ENCODE peak calls at places on chromosomes 7 and 10, in ten cellular contexts. Q is fibroblast of pulmonary artery; R is CD8-positive, alpha-beta T cell; Y is GM12865; C is BJ; P is activated CD4-positive, alpha-beta T cell treated with anti-CD3 and anti-CD28 coated beads for 36 hours; B is NCI-H345; V is NCI-H2081; F is kidney tubule cell; Z is NCI-H1048. O is an unnamed sample.

GRCh38 chr7:37510043-37510634 is 61.5 kb upstream of the ELMO1 start:
- DNase-seq in R (no peak), V (no peak), B (no peak), Z (no peak), F (peak), Q (peak), C (no peak), Y (peak), P (peak), O (no peak)

GRCh38 chr10:44071479-44071878 is 313.4 kb downstream of the CXCL12 start:
- DNase-seq in R (no peak), Z (no peak), Q (peak), Y (no peak), F (no peak), P (no peak), C (peak), B (no peak), V (no peak), O (no peak)

GRCh38 chr7:2037301-2037804 is 195.4 kb downstream of the MAD1L1 start:
- DNase-seq in R (no peak), B (no peak), Y (no peak), C (no peak), Z (no peak), V (no peak), Q (no peak), F (no peak), P (peak), O (no peak)

GRCh38 chr10:59265140-59265539 is 88.7 kb downstream of the PHYHIPL start:
- DNase-seq in B (no peak), Y (no peak), P (no peak), Z (no peak), C (no peak), F (no peak), Q (no peak), R (no peak), V (no peak), O (no peak)

GRCh38 chr7:105118612-105119600 is 104.9 kb downstream of the KMT2E start:
- DNase-seq in B (no peak), C (no peak), R (no peak), Q (no peak), F (no peak), Y (no peak), V (no peak), Z (no peak), P (no peak), O (no peak)

GRCh38 chr10:71075066-71075758 is 137.2 kb upstream of the UNC5B start:
- DNase-seq in Q (no peak), Y (no peak), P (no peak), C (no peak), V (peak), F (no peak), Z (no peak), B (peak), R (no peak), O (no peak)

GRCh38 chr7:46390042-46390441 is 469.0 kb upstream of the IGFBP3 start:
- DNase-seq in V (no peak), F (no peak), R (no peak), Q (no peak), Y (no peak), Z (no peak), C (no peak), B (no peak), P (no peak), O (no peak)

GRCh38 chr7:130930260-130930659 is 196.3 kb upstream of the KLF14 start:
- DNase-seq in F (peak), Z (no peak), R (no peak), P (no peak), Q (no peak), B (no peak), V (no peak), C (no peak), Y (no peak), O (no peak)

GRCh38 chr10:99766282-99766681 is 16.2 kb upstream of the ABCC2 start:
- DNase-seq in Y (peak), P (no peak), Q (no peak), V (no peak), C (no peak), F (no peak), B (no peak), R (no peak), Z (no peak), O (no peak)

GRCh38 chr7:130491841-130492518 is at the start of gene MEST:
- DNase-seq in Y (peak), P (peak), R (no peak), F (peak), V (peak), Q (peak), C (no peak), Z (no peak), B (peak), O (no peak)

GRCh38 chr7:112963634-112964033 is 123.0 kb downstream of the GPR85 start:
- DNase-seq in V (no peak), Z (no peak), F (no peak), P (no peak), R (no peak), B (no peak), Q (no peak), Y (no peak), C (no peak), O (no peak)

GRCh38 chr10:119337796-119338432 is 130.5 kb downstream of the GRK5 start:
- DNase-seq in B (no peak), F (peak), C (no peak), Y (no peak), V (no peak), Q (peak), Z (no peak), P (no peak), R (no peak), O (peak)

GRCh38 chr7:42071372-42072261 is 165.4 kb downstream of the GLI3 start:
- DNase-seq in B (no peak), P (no peak), Z (no peak), R (no peak), F (no peak), C (no peak), V (no peak), Y (no peak), Q (peak), O (no peak)

GRCh38 chr10:132793871-132794849 is 8.2 kb upstream of the NKX6-2 start:
- DNase-seq in Z (no peak), B (peak), Q (no peak), P (no peak), R (no peak), Y (no peak), V (no peak), C (no peak), F (no peak), O (no peak)

GRCh38 chr10:103884681-103885139 is 29.3 kb upstream of the SH3PXD2A start:
- DNase-seq in Z (no peak), Y (peak), Q (peak), C (no peak), R (no peak), B (peak), F (peak), V (peak), P (peak), O (peak)

GRCh38 chr10:88439932-88440331 is 143.2 kb downstream of the RNLS start:
- DNase-seq in Y (no peak), P (no peak), F (no peak), V (no peak), Z (no peak), C (no peak), Q (no peak), B (no peak), R (no peak), O (no peak)

GRCh38 chr10:30999084-30999712 is 32.5 kb downstream of the ZNF438 start:
- DNase-seq in Y (no peak), P (peak), B (no peak), F (peak), Z (no peak), C (no peak), Q (peak), V (no peak), R (no peak), O (peak)

GRCh38 chr10:15515207-15515606 is 144.1 kb upstream of the FAM171A1 start:
- DNase-seq in V (no peak), P (no peak), C (peak), Q (no peak), R (no peak), Y (no peak), Z (no peak), B (no peak), F (no peak), O (no peak)

GRCh38 chr7:46781901-46782439 is 799.9 kb downstream of the TNS3 start:
- DNase-seq in Z (no peak), C (no peak), P (no peak), F (peak), B (no peak), V (no peak), Y (no peak), Q (no peak), R (no peak), O (peak)

GRCh38 chr10:129646921-129647320 is 179.9 kb downstream of the MGMT start:
- DNase-seq in F (no peak), B (no peak), Z (no peak), R (no peak), P (no peak), Q (no peak), C (no peak), V (no peak), Y (no peak), O (no peak)

GRCh38 chr10:117609095-117609821 is 66.7 kb downstream of the EMX2 start:
- DNase-seq in Q (peak), Z (no peak), V (peak), R (no peak), C (peak), F (peak), P (no peak), B (no peak), Y (peak), O (no peak)

GRCh38 chr7:101156277-101156676 is 2.0 kb downstream of the AP1S1 start:
- DNase-seq in C (no peak), F (no peak), R (no peak), B (no peak), Y (no peak), V (no peak), P (no peak), Z (no peak), Q (no peak), O (no peak)

GRCh38 chr7:148567524-148567923 is 23.0 kb upstream of the C7orf33 start:
- DNase-seq in C (no peak), Y (no peak), R (no peak), V (peak), F (no peak), Z (no peak), B (peak), P (no peak), Q (no peak), O (no peak)

GRCh38 chr10:110820321-110820814 is 51.4 kb upstream of the PDCD4 start:
- DNase-seq in C (no peak), B (no peak), Z (no peak), R (no peak), V (no peak), F (no peak), Q (peak), Y (no peak), P (no peak), O (no peak)

GRCh38 chr10:77005901-77006300 is 631.7 kb downstream of the KCNMA1 start:
- DNase-seq in Q (no peak), C (no peak), Y (no peak), B (no peak), R (no peak), F (no peak), Z (no peak), P (no peak), V (no peak), O (no peak)

GRCh38 chr10:130353928-130354327 is 217.7 kb downstream of the GLRX3 start:
- DNase-seq in B (no peak), R (no peak), P (no peak), Q (no peak), Z (no peak), Y (no peak), V (no peak), C (no peak), F (no peak), O (no peak)

GRCh38 chr10:98169379-98169778 is 34.9 kb downstream of the R3HCC1L start:
- DNase-seq in Q (no peak), Z (no peak), Y (peak), F (no peak), R (no peak), C (no peak), P (no peak), B (no peak), V (no peak), O (no peak)

GRCh38 chr7:89926721-89927120 is 227.5 kb upstream of the STEAP1 start:
- DNase-seq in Y (no peak), R (no peak), Q (no peak), F (no peak), C (no peak), P (no peak), B (no peak), Z (no peak), V (no peak), O (no peak)

GRCh38 chr10:100993986-100994708 is 5.5 kb upstream of the LZTS2 start:
- DNase-seq in F (peak), C (no peak), Y (no peak), B (peak), Q (peak), R (no peak), P (no peak), V (no peak), Z (no peak), O (no peak)

GRCh38 chr7:106563466-106564150 is 97.3 kb downstream of the CCDC71L start:
- DNase-seq in Y (no peak), P (no peak), Z (no peak), B (peak), Q (peak), C (no peak), R (no peak), F (no peak), V (peak), O (no peak)

GRCh38 chr10:118349235-118349634 is 7.1 kb upstream of the FAM204A start:
- DNase-seq in F (no peak), Q (no peak), V (no peak), Y (no peak), R (no peak), Z (no peak), P (no peak), C (no peak), B (no peak), O (no peak)

GRCh38 chr10:95333997-95334792 is 43.4 kb upstream of the PDLIM1 start:
- DNase-seq in B (no peak), F (no peak), Q (peak), C (peak), Y (no peak), V (no peak), R (no peak), P (no peak), Z (no peak), O (no peak)

O was measured in RCC 7860.